ENCODE peak calls at places on chromosome 17, in five cellular contexts. One of them, this sample, is unnamed.
A peak's percentile ranks its signal among the peaks of the same experiment; 100 is the strongest.

GRCh38 chr17:57750109-57750845 is 5.2 kb upstream of the CCDC182 start:
- DNase-seq in K562: no peak
- DNase-seq in SK-N-SH: no peak
- DNase-seq in HepG2: no peak
- DNase-seq in GM12878: no peak
- DNase-seq in this sample: no peak

GRCh38 chr17:29572691-29573557 is 4.4 kb downstream of the TP53I13 start:
- DNase-seq in K562: peak; percentile 64
- DNase-seq in HepG2: no peak
- DNase-seq in SK-N-SH: peak; percentile 89
- DNase-seq in GM12878: no peak
- DNase-seq in this sample: no peak

GRCh38 chr17:81898029-81898866 is 3.8 kb upstream of the NPB start:
- DNase-seq in SK-N-SH: no peak
- DNase-seq in GM12878: no peak
- DNase-seq in HepG2: no peak
- DNase-seq in K562: no peak
- DNase-seq in this sample: peak; percentile 56

GRCh38 chr17:68356520-68356919 is 65.2 kb downstream of the ARSG start:
- DNase-seq in GM12878: peak; percentile 51
- DNase-seq in SK-N-SH: no peak
- DNase-seq in HepG2: no peak
- DNase-seq in K562: no peak
- DNase-seq in this sample: no peak

GRCh38 chr17:7855643-7856080 is 796 bp downstream of the TMEM88 start:
- DNase-seq in K562: no peak
- DNase-seq in GM12878: no peak
- DNase-seq in SK-N-SH: no peak
- DNase-seq in HepG2: no peak
- DNase-seq in this sample: no peak

GRCh38 chr17:6496116-6496481 is 51.8 kb downstream of the PIMREG start:
- DNase-seq in HepG2: no peak
- DNase-seq in GM12878: no peak
- DNase-seq in K562: no peak
- DNase-seq in SK-N-SH: no peak
- DNase-seq in this sample: no peak

GRCh38 chr17:41531993-41532392 is 3.9 kb upstream of the KRT19 start:
- DNase-seq in GM12878: no peak
- DNase-seq in K562: no peak
- DNase-seq in SK-N-SH: no peak
- DNase-seq in HepG2: no peak
- DNase-seq in this sample: no peak

GRCh38 chr17:2347805-2348685 is 10.7 kb downstream of the SGSM2 start:
- DNase-seq in GM12878: no peak
- DNase-seq in K562: no peak
- DNase-seq in SK-N-SH: no peak
- DNase-seq in HepG2: peak; percentile 92
- DNase-seq in this sample: no peak

GRCh38 chr17:39724731-39725130 is 5.6 kb downstream of the MIEN1 start:
- DNase-seq in HepG2: no peak
- DNase-seq in SK-N-SH: no peak
- DNase-seq in GM12878: no peak
- DNase-seq in K562: no peak
- DNase-seq in this sample: no peak

DNA sequence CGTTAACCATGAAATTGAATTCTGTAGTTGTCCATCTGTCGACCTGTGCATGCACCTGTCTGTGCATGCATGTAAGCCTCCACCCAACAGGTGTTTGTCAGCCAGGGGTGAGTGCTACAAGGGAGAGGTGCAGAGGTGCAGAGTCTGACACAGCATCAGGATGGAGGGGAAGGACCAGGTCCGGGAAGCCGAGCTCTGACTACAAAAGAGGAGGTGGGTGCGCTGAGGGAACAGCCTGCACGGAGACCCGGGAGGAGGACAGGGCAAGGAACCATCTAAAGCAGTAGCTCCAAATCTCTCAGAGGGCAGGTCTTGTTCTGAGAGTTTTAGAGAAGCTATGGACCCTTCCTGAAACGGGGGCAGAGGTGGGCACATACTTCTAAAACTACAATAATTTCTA is 54.1 kb downstream of the B9D1 start:
- DNase-seq in HepG2: no peak
- DNase-seq in K562: no peak
- DNase-seq in SK-N-SH: no peak
- DNase-seq in GM12878: no peak
- DNase-seq in this sample: no peak
- TF ChIP-seq ZBTB33 in HepG2: no peak
- TF ChIP-seq ZBTB33 in K562: no peak
- TF ChIP-seq ZBTB33 in SK-N-SH: no peak
- TF ChIP-seq ZBTB33 in GM12878: no peak
- TF ChIP-seq ZBTB33 in this sample: no peak

GRCh38 chr17:17790673-17791464 is 45.9 kb downstream of the SREBF1 start:
- DNase-seq in GM12878: no peak
- DNase-seq in SK-N-SH: peak; percentile 76
- DNase-seq in K562: no peak
- DNase-seq in HepG2: no peak
- DNase-seq in this sample: no peak

GRCh38 chr17:17792143-17792550 is 44.6 kb downstream of the SREBF1 start:
- DNase-seq in GM12878: no peak
- DNase-seq in HepG2: no peak
- DNase-seq in K562: no peak
- DNase-seq in SK-N-SH: peak; percentile 61
- DNase-seq in this sample: no peak

GRCh38 chr17:17793378-17794214 is 43.2 kb downstream of the SREBF1 start:
- DNase-seq in K562: no peak
- DNase-seq in GM12878: no peak
- DNase-seq in SK-N-SH: no peak
- DNase-seq in HepG2: no peak
- DNase-seq in this sample: no peak

GRCh38 chr17:17794382-17794781 is 42.4 kb downstream of the SREBF1 start:
- DNase-seq in K562: no peak
- DNase-seq in SK-N-SH: no peak
- DNase-seq in HepG2: no peak
- DNase-seq in GM12878: no peak
- DNase-seq in this sample: no peak

DNA sequence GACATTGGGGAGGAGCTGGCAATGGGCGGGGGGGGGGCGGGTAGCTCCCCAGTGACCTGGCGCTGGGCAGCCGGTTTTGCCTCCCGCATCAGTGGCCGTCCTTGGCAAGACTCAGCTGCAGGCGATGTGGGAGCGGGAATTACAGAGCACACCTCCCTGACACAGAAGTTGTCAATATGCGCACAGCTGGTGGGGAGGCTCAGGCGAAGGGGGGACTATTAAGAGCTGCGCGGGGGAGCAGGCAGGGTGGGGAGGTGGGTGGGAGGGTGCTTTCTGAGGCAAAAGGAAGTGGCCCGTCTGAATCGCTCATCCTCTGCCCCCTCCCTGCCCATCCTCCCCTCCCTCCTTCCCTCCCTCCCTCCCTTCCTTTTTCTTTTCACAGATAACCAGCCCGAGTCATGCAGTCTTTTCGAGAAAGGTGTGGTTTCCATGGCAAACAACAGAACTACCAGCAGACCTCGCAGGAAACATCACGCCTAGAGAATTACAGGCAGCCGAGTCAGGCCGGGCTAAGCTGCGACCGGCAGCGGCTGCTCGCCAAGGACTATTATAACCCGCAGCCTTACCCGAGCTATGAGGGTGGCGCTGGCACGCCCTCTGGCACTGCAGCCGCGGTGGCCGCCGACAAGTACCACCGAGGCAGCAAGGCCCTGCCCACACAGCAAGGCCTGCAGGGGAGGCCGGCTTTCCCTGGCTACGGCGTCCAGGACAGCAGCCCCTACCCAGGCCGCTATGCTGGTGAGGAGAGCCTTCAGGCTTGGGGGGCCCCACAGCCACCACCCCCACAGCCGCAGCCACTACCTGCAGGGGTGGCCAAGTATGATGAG is 44.0 kb downstream of the SREBF1 start:
- DNase-seq in K562: peak; percentile 28
- DNase-seq in SK-N-SH: peak; percentile 84
- DNase-seq in HepG2: no peak
- DNase-seq in GM12878: no peak
- DNase-seq in this sample: no peak
- TF ChIP-seq SIN3A in K562: no peak
- TF ChIP-seq SIN3A in SK-N-SH: no peak
- TF ChIP-seq SIN3A in HepG2: no peak
- TF ChIP-seq SIN3A in GM12878: no peak
- TF ChIP-seq SIN3A in this sample: no peak

GRCh38 chr17:13537871-13538643 is 63.7 kb downstream of the HS3ST3A1 start:
- DNase-seq in K562: peak; percentile 22
- DNase-seq in HepG2: no peak
- DNase-seq in SK-N-SH: no peak
- DNase-seq in GM12878: no peak
- DNase-seq in this sample: no peak
- TF ChIP-seq ZBTB33 in K562: no peak
- TF ChIP-seq ZBTB33 in HepG2: no peak
- TF ChIP-seq ZBTB33 in SK-N-SH: no peak
- TF ChIP-seq ZBTB33 in GM12878: no peak
- TF ChIP-seq ZBTB33 in this sample: no peak

GRCh38 chr17:45018514-45019176 is 32.8 kb downstream of the DCAKD start:
- DNase-seq in K562: peak; percentile 50
- DNase-seq in GM12878: no peak
- DNase-seq in SK-N-SH: peak; percentile 65
- DNase-seq in HepG2: no peak
- DNase-seq in this sample: no peak
- TF ChIP-seq SIN3A in K562: no peak
- TF ChIP-seq SIN3A in GM12878: no peak
- TF ChIP-seq SIN3A in SK-N-SH: no peak
- TF ChIP-seq SIN3A in HepG2: no peak
- TF ChIP-seq SIN3A in this sample: no peak

DNA sequence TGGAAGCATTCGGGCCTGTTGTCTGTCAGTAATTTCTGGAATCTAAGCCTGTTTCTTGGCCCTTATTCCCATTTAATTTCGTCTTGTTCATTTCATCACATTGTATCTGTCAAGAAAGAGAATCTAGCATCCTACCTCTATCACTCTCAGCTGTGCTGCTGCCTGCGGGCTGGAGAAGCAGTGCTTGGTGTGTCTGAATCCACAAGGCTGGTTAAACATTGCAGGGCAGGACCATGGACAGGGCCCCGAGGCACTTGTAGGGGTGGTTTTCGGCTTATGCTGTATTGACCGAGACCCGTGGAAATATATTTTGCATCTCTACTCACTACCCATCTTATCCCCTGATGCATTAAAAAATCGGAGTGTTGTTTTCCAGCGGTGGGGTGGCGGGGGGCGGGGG is 3.1 kb downstream of the RAB11FIP4 start:
- DNase-seq in SK-N-SH: no peak
- DNase-seq in HepG2: peak; percentile 56
- DNase-seq in K562: peak; percentile 65
- DNase-seq in GM12878: no peak
- DNase-seq in this sample: no peak
- TF ChIP-seq ZBTB33 in SK-N-SH: no peak
- TF ChIP-seq ZBTB33 in HepG2: no peak
- TF ChIP-seq ZBTB33 in K562: no peak
- TF ChIP-seq ZBTB33 in GM12878: no peak
- TF ChIP-seq ZBTB33 in this sample: no peak

This sample was measured in HCT116.